ENCODE peak calls at places on chromosomes 16 and 17, in four cellular contexts. J is ovary; U is psoas muscle; Y is CD8-positive, alpha-beta T cell. L is an unnamed sample. For H3K9me3 and H3K27me3, the result is how much of the 10 kb centered on the place peaks cover.

GRCh38 chr17:43530303-43531081 is 15.6 kb downstream of the ETV4 start:
- DNase-seq in Y (no peak), U (peak), J (peak), L (no peak)

GRCh38 chr17:1958134-1958881 is 66.8 kb downstream of the RTN4RL1 start:
- DNase-seq in Y (no peak), J (no peak), U (no peak), L (no peak)

GRCh38 chr16:82938108-82938507 is 311.3 kb downstream of the CDH13 start:
- DNase-seq in U (no peak), Y (no peak), J (no peak), L (no peak)

GRCh38 chr16:53465606-53466290 is 31.5 kb downstream of the RBL2 start:
- DNase-seq in J (no peak), U (no peak), Y (no peak), L (no peak)

GRCh38 chr16:75122609-75123008 is 6.0 kb upstream of the LDHD start:
- DNase-seq in J (no peak), Y (no peak), U (no peak), L (no peak)

GRCh38 chr17:70274255-70274654 is 104.9 kb downstream of the KCNJ2 start:
- DNase-seq in U (no peak), Y (no peak), J (no peak), L (no peak)

GRCh38 chr17:39094607-39095308 is 56.7 kb downstream of the PLXDC1 start:
- DNase-seq in J (no peak), U (no peak), Y (peak), L (no peak)

GRCh38 chr17:82138511-82138992 is 40.5 kb upstream of the FASN start:
- DNase-seq in U (no peak), Y (no peak), J (no peak), L (no peak)

GRCh38 chr16:86740817-86741799 is 162.8 kb downstream of the FOXL1 start:
- DNase-seq in J (no peak), U (peak), Y (no peak), L (no peak)

GRCh38 chr16:87322833-87323726 is 5.9 kb upstream of the C16orf95 start:
- DNase-seq in J (no peak), U (peak), Y (no peak), L (no peak)

GRCh38 chr16:19046062-19046461 is 21.4 kb upstream of the COQ7 start:
- DNase-seq in Y (no peak), J (no peak), U (no peak), L (no peak)

GRCh38 chr17:1896243-1897163 is 66.7 kb downstream of the RPA1 start:
- DNase-seq in Y (no peak), J (no peak), U (no peak), L (no peak)

GRCh38 chr17:36104601-36105000 is 974 bp downstream of the CCL4 start:
- DNase-seq in Y (no peak), J (no peak), U (no peak), L (no peak)

GRCh38 chr16:72590179-72590937 is 418.4 kb upstream of the PMFBP1 start:
- DNase-seq in J (no peak), U (no peak), Y (no peak), L (no peak)

GRCh38 chr17:29042679-29043538 is at the start of gene PIPOX:
- DNase-seq in Y (no peak), U (no peak), J (no peak), L (no peak)

GRCh38 chr16:3665508-3665907 is 11.0 kb downstream of the DNASE1 start:
- DNase-seq in U (peak), J (no peak), Y (peak), L (peak)

GRCh38 chr17:66829386-66829864 is 5.5 kb upstream of the CACNG5 start:
- DNase-seq in U (no peak), J (peak), Y (no peak), L (peak)

GRCh38 chr17:77253611-77254051 is 112.9 kb downstream of the SEC14L1 start:
- DNase-seq in J (no peak), U (no peak), Y (no peak), L (no peak)

GRCh38 chr17:3030096-3030495 is 33.3 kb downstream of the OR1D5 start:
- DNase-seq in U (peak), J (no peak), Y (no peak), L (no peak)

GRCh38 chr17:65533056-65533745 is 28.2 kb downstream of the AXIN2 start:
- DNase-seq in J (no peak), U (no peak), Y (no peak), L (no peak)

GRCh38 chr16:86899757-86900156 is 321.4 kb downstream of the FOXL1 start:
- DNase-seq in U (no peak), Y (no peak), J (no peak), L (no peak)

GRCh38 chr16:56944954-56945839 is 13.3 kb downstream of the HERPUD1 start:
- DNase-seq in U (no peak), Y (no peak), J (peak), L (no peak)

GRCh38 chr17:17659340-17659739 is 21.9 kb upstream of the RAI1 start:
- DNase-seq in U (no peak), J (no peak), Y (no peak), L (no peak)

GRCh38 chr17:29617481-29618271 is 5.0 kb downstream of the CORO6 start:
- DNase-seq in J (no peak), U (peak), Y (peak), L (peak)

GRCh38 chr16:19830902-19831555 is 53.6 kb downstream of the GPRC5B start:
- DNase-seq in Y (no peak), U (no peak), J (no peak), L (no peak)

GRCh38 chr17:35372846-35373531 is 432 bp downstream of the SLFN11 start:
- DNase-seq in J (no peak), Y (no peak), U (no peak), L (no peak)

GRCh38 chr16:55487048-55487803 is 8.2 kb downstream of the MMP2 start:
- DNase-seq in J (peak), U (peak), Y (no peak), L (no peak)

GRCh38 chr17:14741516-14741915 is 440.6 kb downstream of the HS3ST3B1 start:
- DNase-seq in Y (no peak), U (no peak), J (no peak), L (no peak)

GRCh38 chr16:89035013-89035697 is 58.1 kb upstream of the CBFA2T3 start:
- DNase-seq in Y (no peak), U (no peak), J (no peak), L (no peak)

DNA sequence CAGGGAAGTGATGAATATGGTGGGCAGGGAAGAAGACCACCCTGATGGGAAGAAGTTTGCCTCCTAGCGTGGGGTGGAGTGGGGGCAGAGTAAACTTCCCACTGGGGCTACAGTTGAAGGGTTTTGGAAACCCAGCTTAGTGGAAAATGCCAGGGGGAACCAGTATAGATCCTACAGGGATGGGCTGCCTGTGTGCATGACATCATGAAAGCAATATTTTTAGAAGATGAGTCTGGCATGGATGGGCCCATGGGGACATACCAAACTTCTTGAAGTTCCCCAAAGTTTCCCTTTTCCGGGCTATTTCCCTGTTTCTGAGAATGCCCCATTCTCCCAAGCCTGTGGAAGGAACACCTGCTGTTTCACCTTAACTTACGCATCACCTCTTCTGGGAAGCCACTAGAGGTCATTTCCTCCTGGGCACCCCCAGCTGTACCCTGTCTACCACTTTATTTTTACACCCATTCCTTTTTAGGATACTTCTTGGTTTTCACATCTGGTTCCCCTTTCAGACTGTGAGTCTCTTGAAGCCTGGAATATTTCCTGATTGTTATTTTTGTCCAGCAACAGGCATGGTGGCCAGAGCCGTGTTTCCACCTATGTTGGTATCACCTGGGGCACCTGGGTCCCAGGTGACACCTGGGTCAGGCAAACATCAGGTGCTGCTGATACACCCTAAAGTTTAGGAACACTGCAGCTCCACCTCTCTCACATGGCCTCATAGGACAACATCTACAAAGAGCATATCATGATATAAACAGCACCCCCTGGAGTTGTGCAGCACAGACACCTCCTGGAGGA is 9.8 kb downstream of the SOCS3 start:
- DNase-seq in Y (no peak), U (no peak), J (no peak), L (no peak)
- TF ChIP-seq CTCF in Y (no peak), U (no peak), J (no peak), L (no peak)

GRCh38 chr17:21297597-21297996 is 13.1 kb downstream of the MAP2K3 start:
- DNase-seq in Y (no peak), U (peak), J (no peak), L (no peak)
- H3K9me3 ChIP-seq in Y (under half), U (under half), J (under half), L (under half)

GRCh38 chr17:48595107-48595999 is 1.8 kb upstream of the HOXB5 start:
- DNase-seq in U (no peak), J (no peak), Y (no peak), L (no peak)
- H3K27me3 ChIP-seq in U (half or more), J (under half), Y (half or more), L (half or more)

GRCh38 chr17:52297230-52298010 is 138.9 kb upstream of the CA10 start:
- DNase-seq in J (no peak), Y (no peak), U (no peak), L (no peak)
- TF ChIP-seq CTCF in J (no peak), Y (no peak), U (no peak), L (no peak)

GRCh38 chr17:83192161-83192788 is 112.9 kb downstream of the METRNL start:
- DNase-seq in J (peak), U (peak), Y (no peak), L (no peak)
- H3K9me3 ChIP-seq in J (under half), U (under half), Y (under half), L (under half)

L was measured in CD4-positive, alpha-beta T cell.